ENCODE peak calls at places on chromosomes 1 and 21, in nine cellular contexts. One of them, this sample, is unnamed.

GRCh38 chr1:231163831-231164427 is 2.1 kb downstream of the TRIM67 start:
- DNase-seq in activated B cell treated with CpG ODN at 0.5 μM for 24 hours: no peak
- DNase-seq in BE2C: no peak
- DNase-seq in T-cell: no peak
- DNase-seq in EL: no peak
- DNase-seq in fibroblast of mammary gland: no peak
- DNase-seq in tibial nerve: no peak
- DNase-seq in iris pigment epithelial cell: no peak
- DNase-seq in kidney tubule cell: no peak
- DNase-seq in this sample: no peak

GRCh38 chr1:19597463-19598309 is 46.4 kb upstream of the NBL1 start:
- DNase-seq in BE2C: no peak
- DNase-seq in activated B cell treated with CpG ODN at 0.5 μM for 24 hours: no peak
- DNase-seq in kidney tubule cell: peak; percentile 53
- DNase-seq in fibroblast of mammary gland: peak; percentile 57
- DNase-seq in T-cell: no peak
- DNase-seq in tibial nerve: no peak
- DNase-seq in EL: peak; percentile 50
- DNase-seq in iris pigment epithelial cell: peak; percentile 65
- DNase-seq in this sample: no peak

GRCh38 chr1:23384312-23385058 is 14.8 kb upstream of the ZNF436 start:
- DNase-seq in EL: peak; percentile 74
- DNase-seq in BE2C: no peak
- DNase-seq in iris pigment epithelial cell: peak; percentile 90
- DNase-seq in fibroblast of mammary gland: peak; percentile 82
- DNase-seq in activated B cell treated with CpG ODN at 0.5 μM for 24 hours: no peak
- DNase-seq in tibial nerve: no peak
- DNase-seq in kidney tubule cell: peak; percentile 77
- DNase-seq in T-cell: no peak
- DNase-seq in this sample: no peak

GRCh38 chr1:161930064-161930463 is 93.6 kb downstream of the OLFML2B start:
- DNase-seq in iris pigment epithelial cell: peak; percentile 36
- DNase-seq in tibial nerve: no peak
- DNase-seq in kidney tubule cell: no peak
- DNase-seq in activated B cell treated with CpG ODN at 0.5 μM for 24 hours: no peak
- DNase-seq in fibroblast of mammary gland: peak; percentile 60
- DNase-seq in BE2C: no peak
- DNase-seq in EL: peak; percentile 38
- DNase-seq in T-cell: no peak
- DNase-seq in this sample: no peak

GRCh38 chr1:81813691-81814090 is 13.0 kb downstream of the ADGRL2 start:
- DNase-seq in tibial nerve: no peak
- DNase-seq in kidney tubule cell: no peak
- DNase-seq in T-cell: no peak
- DNase-seq in BE2C: no peak
- DNase-seq in activated B cell treated with CpG ODN at 0.5 μM for 24 hours: no peak
- DNase-seq in fibroblast of mammary gland: no peak
- DNase-seq in iris pigment epithelial cell: no peak
- DNase-seq in EL: no peak
- DNase-seq in this sample: no peak

GRCh38 chr1:118340928-118341905 is 156.2 kb upstream of the SPAG17 start:
- DNase-seq in tibial nerve: no peak
- DNase-seq in fibroblast of mammary gland: no peak
- DNase-seq in T-cell: no peak
- DNase-seq in EL: peak; percentile 54
- DNase-seq in activated B cell treated with CpG ODN at 0.5 μM for 24 hours: no peak
- DNase-seq in iris pigment epithelial cell: no peak
- DNase-seq in kidney tubule cell: peak; percentile 20
- DNase-seq in BE2C: no peak
- DNase-seq in this sample: no peak

GRCh38 chr1:216410026-216410425 is 13.2 kb downstream of the USH2A start:
- DNase-seq in activated B cell treated with CpG ODN at 0.5 μM for 24 hours: no peak
- DNase-seq in EL: no peak
- DNase-seq in iris pigment epithelial cell: no peak
- DNase-seq in kidney tubule cell: no peak
- DNase-seq in tibial nerve: no peak
- DNase-seq in BE2C: no peak
- DNase-seq in fibroblast of mammary gland: no peak
- DNase-seq in T-cell: no peak
- DNase-seq in this sample: no peak

GRCh38 chr1:164774819-164775654 is 216.1 kb downstream of the PBX1 start:
- DNase-seq in EL: no peak
- DNase-seq in BE2C: peak; percentile 53
- DNase-seq in fibroblast of mammary gland: no peak
- DNase-seq in tibial nerve: no peak
- DNase-seq in iris pigment epithelial cell: peak; percentile 65
- DNase-seq in kidney tubule cell: no peak
- DNase-seq in activated B cell treated with CpG ODN at 0.5 μM for 24 hours: no peak
- DNase-seq in T-cell: no peak
- DNase-seq in this sample: no peak

GRCh38 chr21:31349208-31349607 is 5.1 kb upstream of the TIAM1 start:
- DNase-seq in T-cell: no peak
- DNase-seq in BE2C: no peak
- DNase-seq in activated B cell treated with CpG ODN at 0.5 μM for 24 hours: no peak
- DNase-seq in kidney tubule cell: no peak
- DNase-seq in EL: no peak
- DNase-seq in tibial nerve: no peak
- DNase-seq in fibroblast of mammary gland: no peak
- DNase-seq in iris pigment epithelial cell: no peak
- DNase-seq in this sample: no peak

GRCh38 chr1:233326319-233326994 is 1.1 kb upstream of the MAP3K21 start:
- DNase-seq in activated B cell treated with CpG ODN at 0.5 μM for 24 hours: no peak
- DNase-seq in T-cell: no peak
- DNase-seq in tibial nerve: no peak
- DNase-seq in iris pigment epithelial cell: peak; percentile 3
- DNase-seq in EL: peak; percentile 1
- DNase-seq in fibroblast of mammary gland: no peak
- DNase-seq in kidney tubule cell: no peak
- DNase-seq in BE2C: no peak
- DNase-seq in this sample: no peak

GRCh38 chr1:213783898-213784297 is 203.9 kb upstream of the PROX1 start:
- DNase-seq in BE2C: no peak
- DNase-seq in tibial nerve: no peak
- DNase-seq in activated B cell treated with CpG ODN at 0.5 μM for 24 hours: no peak
- DNase-seq in kidney tubule cell: no peak
- DNase-seq in iris pigment epithelial cell: no peak
- DNase-seq in T-cell: no peak
- DNase-seq in fibroblast of mammary gland: no peak
- DNase-seq in EL: no peak
- DNase-seq in this sample: no peak

GRCh38 chr1:201659576-201659975 is 120.6 kb downstream of the NAV1 start:
- DNase-seq in tibial nerve: no peak
- DNase-seq in T-cell: no peak
- DNase-seq in iris pigment epithelial cell: no peak
- DNase-seq in fibroblast of mammary gland: no peak
- DNase-seq in EL: no peak
- DNase-seq in BE2C: no peak
- DNase-seq in kidney tubule cell: no peak
- DNase-seq in activated B cell treated with CpG ODN at 0.5 μM for 24 hours: no peak
- DNase-seq in this sample: no peak

GRCh38 chr1:208004851-208005250 is 93.9 kb upstream of the CD34 start:
- DNase-seq in fibroblast of mammary gland: peak; percentile 83
- DNase-seq in EL: peak; percentile 61
- DNase-seq in BE2C: no peak
- DNase-seq in activated B cell treated with CpG ODN at 0.5 μM for 24 hours: no peak
- DNase-seq in kidney tubule cell: no peak
- DNase-seq in T-cell: no peak
- DNase-seq in iris pigment epithelial cell: peak; percentile 66
- DNase-seq in tibial nerve: no peak
- DNase-seq in this sample: peak; percentile 47

GRCh38 chr1:183239793-183240625 is 53.9 kb downstream of the LAMC2 start:
- DNase-seq in fibroblast of mammary gland: no peak
- DNase-seq in EL: no peak
- DNase-seq in activated B cell treated with CpG ODN at 0.5 μM for 24 hours: no peak
- DNase-seq in kidney tubule cell: no peak
- DNase-seq in BE2C: no peak
- DNase-seq in T-cell: no peak
- DNase-seq in tibial nerve: no peak
- DNase-seq in iris pigment epithelial cell: no peak
- DNase-seq in this sample: no peak

GRCh38 chr21:25857308-25858099 is 122.7 kb downstream of the GABPA start:
- DNase-seq in EL: no peak
- DNase-seq in T-cell: no peak
- DNase-seq in fibroblast of mammary gland: no peak
- DNase-seq in BE2C: no peak
- DNase-seq in activated B cell treated with CpG ODN at 0.5 μM for 24 hours: no peak
- DNase-seq in tibial nerve: no peak
- DNase-seq in kidney tubule cell: no peak
- DNase-seq in iris pigment epithelial cell: no peak
- DNase-seq in this sample: no peak

GRCh38 chr1:200625381-200625824 is 4.9 kb upstream of the KIF14 start:
- DNase-seq in tibial nerve: no peak
- DNase-seq in kidney tubule cell: no peak
- DNase-seq in BE2C: no peak
- DNase-seq in iris pigment epithelial cell: peak; percentile 62
- DNase-seq in activated B cell treated with CpG ODN at 0.5 μM for 24 hours: no peak
- DNase-seq in fibroblast of mammary gland: peak; percentile 46
- DNase-seq in T-cell: no peak
- DNase-seq in EL: no peak
- DNase-seq in this sample: no peak

GRCh38 chr21:31176080-31176551 is 137.8 kb upstream of the KRTAP19-8 start:
- DNase-seq in BE2C: no peak
- DNase-seq in tibial nerve: no peak
- DNase-seq in T-cell: no peak
- DNase-seq in iris pigment epithelial cell: no peak
- DNase-seq in activated B cell treated with CpG ODN at 0.5 μM for 24 hours: no peak
- DNase-seq in fibroblast of mammary gland: no peak
- DNase-seq in kidney tubule cell: no peak
- DNase-seq in EL: no peak
- DNase-seq in this sample: no peak

GRCh38 chr1:7539772-7540175 is 231.3 kb upstream of the VAMP3 start:
- DNase-seq in kidney tubule cell: peak; percentile 88
- DNase-seq in T-cell: no peak
- DNase-seq in tibial nerve: no peak
- DNase-seq in BE2C: peak; percentile 65
- DNase-seq in activated B cell treated with CpG ODN at 0.5 μM for 24 hours: no peak
- DNase-seq in EL: peak; percentile 48
- DNase-seq in iris pigment epithelial cell: peak; percentile 43
- DNase-seq in fibroblast of mammary gland: no peak
- DNase-seq in this sample: no peak

GRCh38 chr21:45607922-45608295 is 35.6 kb upstream of the PCBP3 start:
- DNase-seq in BE2C: no peak
- DNase-seq in iris pigment epithelial cell: no peak
- DNase-seq in T-cell: no peak
- DNase-seq in kidney tubule cell: no peak
- DNase-seq in activated B cell treated with CpG ODN at 0.5 μM for 24 hours: no peak
- DNase-seq in tibial nerve: no peak
- DNase-seq in fibroblast of mammary gland: no peak
- DNase-seq in EL: no peak
- DNase-seq in this sample: no peak

GRCh38 chr1:22671999-22672398 is 19.0 kb downstream of the C1QB start:
- DNase-seq in T-cell: no peak
- DNase-seq in fibroblast of mammary gland: no peak
- DNase-seq in kidney tubule cell: no peak
- DNase-seq in BE2C: no peak
- DNase-seq in iris pigment epithelial cell: no peak
- DNase-seq in activated B cell treated with CpG ODN at 0.5 μM for 24 hours: no peak
- DNase-seq in tibial nerve: no peak
- DNase-seq in EL: no peak
- DNase-seq in this sample: no peak

GRCh38 chr1:15066191-15066590 is 87.4 kb upstream of the TMEM51 start:
- DNase-seq in BE2C: no peak
- DNase-seq in EL: no peak
- DNase-seq in fibroblast of mammary gland: no peak
- DNase-seq in activated B cell treated with CpG ODN at 0.5 μM for 24 hours: no peak
- DNase-seq in T-cell: no peak
- DNase-seq in iris pigment epithelial cell: no peak
- DNase-seq in tibial nerve: no peak
- DNase-seq in kidney tubule cell: no peak
- DNase-seq in this sample: no peak

GRCh38 chr1:147336290-147336689 is 93.8 kb downstream of the CHD1L start:
- DNase-seq in activated B cell treated with CpG ODN at 0.5 μM for 24 hours: no peak
- DNase-seq in EL: no peak
- DNase-seq in tibial nerve: no peak
- DNase-seq in T-cell: no peak
- DNase-seq in fibroblast of mammary gland: no peak
- DNase-seq in iris pigment epithelial cell: no peak
- DNase-seq in BE2C: no peak
- DNase-seq in kidney tubule cell: no peak
- DNase-seq in this sample: no peak

GRCh38 chr1:234102591-234102990 is 198.1 kb downstream of the SLC35F3 start:
- DNase-seq in EL: no peak
- DNase-seq in tibial nerve: no peak
- DNase-seq in fibroblast of mammary gland: no peak
- DNase-seq in T-cell: no peak
- DNase-seq in activated B cell treated with CpG ODN at 0.5 μM for 24 hours: no peak
- DNase-seq in BE2C: no peak
- DNase-seq in kidney tubule cell: no peak
- DNase-seq in iris pigment epithelial cell: no peak
- DNase-seq in this sample: no peak

GRCh38 chr21:25133939-25134338 is 473.3 kb downstream of the MRPL39 start:
- DNase-seq in BE2C: no peak
- DNase-seq in kidney tubule cell: no peak
- DNase-seq in T-cell: no peak
- DNase-seq in tibial nerve: no peak
- DNase-seq in fibroblast of mammary gland: no peak
- DNase-seq in iris pigment epithelial cell: peak; percentile 14
- DNase-seq in activated B cell treated with CpG ODN at 0.5 μM for 24 hours: no peak
- DNase-seq in EL: peak; percentile 0
- DNase-seq in this sample: no peak

GRCh38 chr1:199522936-199523335 is 504.6 kb upstream of the NR5A2 start:
- DNase-seq in EL: peak; percentile 35
- DNase-seq in fibroblast of mammary gland: peak; percentile 22
- DNase-seq in iris pigment epithelial cell: peak; percentile 37
- DNase-seq in BE2C: no peak
- DNase-seq in activated B cell treated with CpG ODN at 0.5 μM for 24 hours: no peak
- DNase-seq in T-cell: no peak
- DNase-seq in tibial nerve: no peak
- DNase-seq in kidney tubule cell: no peak
- DNase-seq in this sample: no peak

GRCh38 chr1:212207118-212207517 is 78.1 kb upstream of the PPP2R5A start:
- DNase-seq in BE2C: no peak
- DNase-seq in kidney tubule cell: no peak
- DNase-seq in EL: no peak
- DNase-seq in tibial nerve: no peak
- DNase-seq in T-cell: no peak
- DNase-seq in fibroblast of mammary gland: no peak
- DNase-seq in activated B cell treated with CpG ODN at 0.5 μM for 24 hours: no peak
- DNase-seq in iris pigment epithelial cell: no peak
- DNase-seq in this sample: no peak

GRCh38 chr1:203673550-203674411 is 47.1 kb downstream of the ATP2B4 start:
- DNase-seq in T-cell: peak; percentile 41
- DNase-seq in kidney tubule cell: peak; percentile 91
- DNase-seq in iris pigment epithelial cell: peak; percentile 92
- DNase-seq in tibial nerve: no peak
- DNase-seq in EL: peak; percentile 98
- DNase-seq in BE2C: no peak
- DNase-seq in fibroblast of mammary gland: peak; percentile 96
- DNase-seq in activated B cell treated with CpG ODN at 0.5 μM for 24 hours: no peak
- DNase-seq in this sample: no peak

GRCh38 chr1:243291287-243291686 is 35.4 kb downstream of the SDCCAG8 start:
- DNase-seq in fibroblast of mammary gland: no peak
- DNase-seq in tibial nerve: no peak
- DNase-seq in activated B cell treated with CpG ODN at 0.5 μM for 24 hours: no peak
- DNase-seq in T-cell: no peak
- DNase-seq in EL: peak; percentile 39
- DNase-seq in kidney tubule cell: peak; percentile 45
- DNase-seq in iris pigment epithelial cell: no peak
- DNase-seq in BE2C: no peak
- DNase-seq in this sample: no peak

GRCh38 chr1:88973520-88974137 is 18.8 kb downstream of the KYAT3 start:
- DNase-seq in fibroblast of mammary gland: peak; percentile 66
- DNase-seq in tibial nerve: no peak
- DNase-seq in activated B cell treated with CpG ODN at 0.5 μM for 24 hours: no peak
- DNase-seq in iris pigment epithelial cell: peak; percentile 51
- DNase-seq in T-cell: no peak
- DNase-seq in BE2C: no peak
- DNase-seq in kidney tubule cell: peak; percentile 44
- DNase-seq in EL: peak; percentile 57
- DNase-seq in this sample: no peak

GRCh38 chr1:222095606-222096475 is 354.0 kb upstream of the DUSP10 start:
- DNase-seq in kidney tubule cell: peak; percentile 37
- DNase-seq in fibroblast of mammary gland: peak; percentile 21
- DNase-seq in EL: peak; percentile 20
- DNase-seq in activated B cell treated with CpG ODN at 0.5 μM for 24 hours: no peak
- DNase-seq in BE2C: peak; percentile 53
- DNase-seq in iris pigment epithelial cell: peak; percentile 28
- DNase-seq in T-cell: peak; percentile 50
- DNase-seq in tibial nerve: no peak
- DNase-seq in this sample: no peak

GRCh38 chr1:180542113-180542512 is 16.7 kb upstream of the OVAAL start:
- DNase-seq in fibroblast of mammary gland: no peak
- DNase-seq in EL: no peak
- DNase-seq in BE2C: no peak
- DNase-seq in activated B cell treated with CpG ODN at 0.5 μM for 24 hours: no peak
- DNase-seq in T-cell: no peak
- DNase-seq in tibial nerve: no peak
- DNase-seq in kidney tubule cell: peak; percentile 52
- DNase-seq in iris pigment epithelial cell: no peak
- DNase-seq in this sample: no peak